ENCODE peak calls at places on chromosomes 5 and 9, in nine cellular contexts. One of them, this sample, is unnamed.

GRCh38 chr5:17154211-17154996 is 63.0 kb upstream of the BASP1 start:
- DNase-seq in BJ: peak
- DNase-seq in fibroblast of the conjunctiva: no peak
- DNase-seq in hypothalamus: no peak
- DNase-seq in endothelial cell: no peak
- DNase-seq in stimulated activated effector memory CD8-positive, alpha-beta T cell treated with anti-CD3 and anti-CD28 coated beads, Interleukin-12 subunit alpha, Interleukin-12 subunit beta, amount 100 ng/mL, for 72 hours: no peak
- DNase-seq in GM03348: peak
- DNase-seq in activated CD4-positive, alpha-beta memory T cell treated with anti-CD3 and anti-CD28 coated beads, Interleukin-2, amount 10 ng/mL, durations not matched to agents 7 days and 5 days: no peak
- DNase-seq in AG10803: peak
- DNase-seq in this sample: no peak

GRCh38 chr9:20379804-20380225 is 242.5 kb downstream of the MLLT3 start:
- DNase-seq in BJ: no peak
- DNase-seq in fibroblast of the conjunctiva: no peak
- DNase-seq in hypothalamus: no peak
- DNase-seq in endothelial cell: no peak
- DNase-seq in stimulated activated effector memory CD8-positive, alpha-beta T cell treated with anti-CD3 and anti-CD28 coated beads, Interleukin-12 subunit alpha, Interleukin-12 subunit beta, amount 100 ng/mL, for 72 hours: no peak
- DNase-seq in GM03348: no peak
- DNase-seq in activated CD4-positive, alpha-beta memory T cell treated with anti-CD3 and anti-CD28 coated beads, Interleukin-2, amount 10 ng/mL, durations not matched to agents 7 days and 5 days: no peak
- DNase-seq in AG10803: no peak
- DNase-seq in this sample: no peak

GRCh38 chr5:168706655-168707069 is 127.5 kb upstream of the PANK3 start:
- DNase-seq in BJ: no peak
- DNase-seq in fibroblast of the conjunctiva: no peak
- DNase-seq in hypothalamus: no peak
- DNase-seq in endothelial cell: peak
- DNase-seq in stimulated activated effector memory CD8-positive, alpha-beta T cell treated with anti-CD3 and anti-CD28 coated beads, Interleukin-12 subunit alpha, Interleukin-12 subunit beta, amount 100 ng/mL, for 72 hours: no peak
- DNase-seq in GM03348: no peak
- DNase-seq in activated CD4-positive, alpha-beta memory T cell treated with anti-CD3 and anti-CD28 coated beads, Interleukin-2, amount 10 ng/mL, durations not matched to agents 7 days and 5 days: no peak
- DNase-seq in AG10803: peak
- DNase-seq in this sample: no peak

GRCh38 chr9:85020791-85021190 is 351.3 kb downstream of the NTRK2 start:
- DNase-seq in BJ: no peak
- DNase-seq in fibroblast of the conjunctiva: no peak
- DNase-seq in hypothalamus: no peak
- DNase-seq in endothelial cell: no peak
- DNase-seq in stimulated activated effector memory CD8-positive, alpha-beta T cell treated with anti-CD3 and anti-CD28 coated beads, Interleukin-12 subunit alpha, Interleukin-12 subunit beta, amount 100 ng/mL, for 72 hours: no peak
- DNase-seq in GM03348: no peak
- DNase-seq in activated CD4-positive, alpha-beta memory T cell treated with anti-CD3 and anti-CD28 coated beads, Interleukin-2, amount 10 ng/mL, durations not matched to agents 7 days and 5 days: no peak
- DNase-seq in AG10803: no peak
- DNase-seq in this sample: no peak

GRCh38 chr5:58816181-58816731 is 233.4 kb downstream of the RAB3C start:
- DNase-seq in BJ: no peak
- DNase-seq in fibroblast of the conjunctiva: no peak
- DNase-seq in hypothalamus: no peak
- DNase-seq in endothelial cell: no peak
- DNase-seq in stimulated activated effector memory CD8-positive, alpha-beta T cell treated with anti-CD3 and anti-CD28 coated beads, Interleukin-12 subunit alpha, Interleukin-12 subunit beta, amount 100 ng/mL, for 72 hours: no peak
- DNase-seq in GM03348: no peak
- DNase-seq in activated CD4-positive, alpha-beta memory T cell treated with anti-CD3 and anti-CD28 coated beads, Interleukin-2, amount 10 ng/mL, durations not matched to agents 7 days and 5 days: no peak
- DNase-seq in AG10803: no peak
- DNase-seq in this sample: no peak

GRCh38 chr9:105439428-105439827 is 8.4 kb upstream of the FSD1L start:
- DNase-seq in BJ: no peak
- DNase-seq in fibroblast of the conjunctiva: no peak
- DNase-seq in hypothalamus: no peak
- DNase-seq in endothelial cell: no peak
- DNase-seq in stimulated activated effector memory CD8-positive, alpha-beta T cell treated with anti-CD3 and anti-CD28 coated beads, Interleukin-12 subunit alpha, Interleukin-12 subunit beta, amount 100 ng/mL, for 72 hours: no peak
- DNase-seq in GM03348: peak
- DNase-seq in activated CD4-positive, alpha-beta memory T cell treated with anti-CD3 and anti-CD28 coated beads, Interleukin-2, amount 10 ng/mL, durations not matched to agents 7 days and 5 days: no peak
- DNase-seq in AG10803: no peak
- DNase-seq in this sample: no peak

GRCh38 chr9:133634024-133634691 is 2.0 kb upstream of the DBH start:
- DNase-seq in BJ: no peak
- DNase-seq in fibroblast of the conjunctiva: no peak
- DNase-seq in hypothalamus: no peak
- DNase-seq in endothelial cell: no peak
- DNase-seq in stimulated activated effector memory CD8-positive, alpha-beta T cell treated with anti-CD3 and anti-CD28 coated beads, Interleukin-12 subunit alpha, Interleukin-12 subunit beta, amount 100 ng/mL, for 72 hours: no peak
- DNase-seq in GM03348: no peak
- DNase-seq in activated CD4-positive, alpha-beta memory T cell treated with anti-CD3 and anti-CD28 coated beads, Interleukin-2, amount 10 ng/mL, durations not matched to agents 7 days and 5 days: no peak
- DNase-seq in AG10803: no peak
- DNase-seq in this sample: no peak

GRCh38 chr5:142612388-142612787 is 73.5 kb downstream of the FGF1 start:
- DNase-seq in BJ: no peak
- DNase-seq in fibroblast of the conjunctiva: no peak
- DNase-seq in hypothalamus: no peak
- DNase-seq in endothelial cell: no peak
- DNase-seq in stimulated activated effector memory CD8-positive, alpha-beta T cell treated with anti-CD3 and anti-CD28 coated beads, Interleukin-12 subunit alpha, Interleukin-12 subunit beta, amount 100 ng/mL, for 72 hours: no peak
- DNase-seq in GM03348: no peak
- DNase-seq in activated CD4-positive, alpha-beta memory T cell treated with anti-CD3 and anti-CD28 coated beads, Interleukin-2, amount 10 ng/mL, durations not matched to agents 7 days and 5 days: no peak
- DNase-seq in AG10803: no peak
- DNase-seq in this sample: no peak

GRCh38 chr5:101678494-101679193 is 617.4 kb downstream of the SLCO4C1 start:
- DNase-seq in BJ: no peak
- DNase-seq in fibroblast of the conjunctiva: peak
- DNase-seq in hypothalamus: no peak
- DNase-seq in endothelial cell: peak
- DNase-seq in stimulated activated effector memory CD8-positive, alpha-beta T cell treated with anti-CD3 and anti-CD28 coated beads, Interleukin-12 subunit alpha, Interleukin-12 subunit beta, amount 100 ng/mL, for 72 hours: peak
- DNase-seq in GM03348: peak
- DNase-seq in activated CD4-positive, alpha-beta memory T cell treated with anti-CD3 and anti-CD28 coated beads, Interleukin-2, amount 10 ng/mL, durations not matched to agents 7 days and 5 days: peak
- DNase-seq in AG10803: peak
- DNase-seq in this sample: peak

GRCh38 chr9:88777498-88778312 is 213.6 kb upstream of the S1PR3 start:
- DNase-seq in BJ: no peak
- DNase-seq in fibroblast of the conjunctiva: no peak
- DNase-seq in hypothalamus: no peak
- DNase-seq in endothelial cell: peak
- DNase-seq in stimulated activated effector memory CD8-positive, alpha-beta T cell treated with anti-CD3 and anti-CD28 coated beads, Interleukin-12 subunit alpha, Interleukin-12 subunit beta, amount 100 ng/mL, for 72 hours: no peak
- DNase-seq in GM03348: no peak
- DNase-seq in activated CD4-positive, alpha-beta memory T cell treated with anti-CD3 and anti-CD28 coated beads, Interleukin-2, amount 10 ng/mL, durations not matched to agents 7 days and 5 days: no peak
- DNase-seq in AG10803: no peak
- DNase-seq in this sample: no peak

GRCh38 chr9:21968331-21969010 is 25.7 kb downstream of the CDKN2A start:
- DNase-seq in BJ: no peak
- DNase-seq in fibroblast of the conjunctiva: no peak
- DNase-seq in hypothalamus: no peak
- DNase-seq in endothelial cell: peak
- DNase-seq in stimulated activated effector memory CD8-positive, alpha-beta T cell treated with anti-CD3 and anti-CD28 coated beads, Interleukin-12 subunit alpha, Interleukin-12 subunit beta, amount 100 ng/mL, for 72 hours: no peak
- DNase-seq in GM03348: peak
- DNase-seq in activated CD4-positive, alpha-beta memory T cell treated with anti-CD3 and anti-CD28 coated beads, Interleukin-2, amount 10 ng/mL, durations not matched to agents 7 days and 5 days: no peak
- DNase-seq in AG10803: peak
- DNase-seq in this sample: no peak

GRCh38 chr9:85515021-85515420 is 226.7 kb downstream of the AGTPBP1 start:
- DNase-seq in BJ: no peak
- DNase-seq in fibroblast of the conjunctiva: no peak
- DNase-seq in hypothalamus: no peak
- DNase-seq in endothelial cell: no peak
- DNase-seq in stimulated activated effector memory CD8-positive, alpha-beta T cell treated with anti-CD3 and anti-CD28 coated beads, Interleukin-12 subunit alpha, Interleukin-12 subunit beta, amount 100 ng/mL, for 72 hours: no peak
- DNase-seq in GM03348: no peak
- DNase-seq in activated CD4-positive, alpha-beta memory T cell treated with anti-CD3 and anti-CD28 coated beads, Interleukin-2, amount 10 ng/mL, durations not matched to agents 7 days and 5 days: no peak
- DNase-seq in AG10803: no peak
- DNase-seq in this sample: no peak

GRCh38 chr9:133837644-133838597 is 99.8 kb upstream of the SARDH start:
- DNase-seq in BJ: no peak
- DNase-seq in fibroblast of the conjunctiva: no peak
- DNase-seq in hypothalamus: no peak
- DNase-seq in endothelial cell: no peak
- DNase-seq in stimulated activated effector memory CD8-positive, alpha-beta T cell treated with anti-CD3 and anti-CD28 coated beads, Interleukin-12 subunit alpha, Interleukin-12 subunit beta, amount 100 ng/mL, for 72 hours: no peak
- DNase-seq in GM03348: no peak
- DNase-seq in activated CD4-positive, alpha-beta memory T cell treated with anti-CD3 and anti-CD28 coated beads, Interleukin-2, amount 10 ng/mL, durations not matched to agents 7 days and 5 days: no peak
- DNase-seq in AG10803: no peak
- DNase-seq in this sample: no peak

GRCh38 chr5:97550164-97550563 is 367.1 kb upstream of the RIOK2 start:
- DNase-seq in BJ: no peak
- DNase-seq in fibroblast of the conjunctiva: no peak
- DNase-seq in hypothalamus: no peak
- DNase-seq in endothelial cell: no peak
- DNase-seq in stimulated activated effector memory CD8-positive, alpha-beta T cell treated with anti-CD3 and anti-CD28 coated beads, Interleukin-12 subunit alpha, Interleukin-12 subunit beta, amount 100 ng/mL, for 72 hours: no peak
- DNase-seq in GM03348: peak
- DNase-seq in activated CD4-positive, alpha-beta memory T cell treated with anti-CD3 and anti-CD28 coated beads, Interleukin-2, amount 10 ng/mL, durations not matched to agents 7 days and 5 days: no peak
- DNase-seq in AG10803: peak
- DNase-seq in this sample: no peak

GRCh38 chr9:76127637-76128036 is 237.2 kb downstream of the PCSK5 start:
- DNase-seq in BJ: no peak
- DNase-seq in fibroblast of the conjunctiva: no peak
- DNase-seq in hypothalamus: no peak
- DNase-seq in endothelial cell: no peak
- DNase-seq in stimulated activated effector memory CD8-positive, alpha-beta T cell treated with anti-CD3 and anti-CD28 coated beads, Interleukin-12 subunit alpha, Interleukin-12 subunit beta, amount 100 ng/mL, for 72 hours: no peak
- DNase-seq in GM03348: no peak
- DNase-seq in activated CD4-positive, alpha-beta memory T cell treated with anti-CD3 and anti-CD28 coated beads, Interleukin-2, amount 10 ng/mL, durations not matched to agents 7 days and 5 days: no peak
- DNase-seq in AG10803: no peak
- DNase-seq in this sample: no peak

GRCh38 chr5:97623441-97623840 is 440.4 kb upstream of the RIOK2 start:
- DNase-seq in BJ: no peak
- DNase-seq in fibroblast of the conjunctiva: no peak
- DNase-seq in hypothalamus: no peak
- DNase-seq in endothelial cell: no peak
- DNase-seq in stimulated activated effector memory CD8-positive, alpha-beta T cell treated with anti-CD3 and anti-CD28 coated beads, Interleukin-12 subunit alpha, Interleukin-12 subunit beta, amount 100 ng/mL, for 72 hours: no peak
- DNase-seq in GM03348: no peak
- DNase-seq in activated CD4-positive, alpha-beta memory T cell treated with anti-CD3 and anti-CD28 coated beads, Interleukin-2, amount 10 ng/mL, durations not matched to agents 7 days and 5 days: no peak
- DNase-seq in AG10803: no peak
- DNase-seq in this sample: no peak

GRCh38 chr9:114626415-114627029 is 15.4 kb downstream of the TMEM268 start:
- DNase-seq in BJ: no peak
- DNase-seq in fibroblast of the conjunctiva: no peak
- DNase-seq in hypothalamus: no peak
- DNase-seq in endothelial cell: no peak
- DNase-seq in stimulated activated effector memory CD8-positive, alpha-beta T cell treated with anti-CD3 and anti-CD28 coated beads, Interleukin-12 subunit alpha, Interleukin-12 subunit beta, amount 100 ng/mL, for 72 hours: no peak
- DNase-seq in GM03348: no peak
- DNase-seq in activated CD4-positive, alpha-beta memory T cell treated with anti-CD3 and anti-CD28 coated beads, Interleukin-2, amount 10 ng/mL, durations not matched to agents 7 days and 5 days: no peak
- DNase-seq in AG10803: no peak
- DNase-seq in this sample: no peak

GRCh38 chr5:116363780-116364179 is 210.8 kb downstream of the SEMA6A start:
- DNase-seq in BJ: no peak
- DNase-seq in fibroblast of the conjunctiva: no peak
- DNase-seq in hypothalamus: no peak
- DNase-seq in endothelial cell: no peak
- DNase-seq in stimulated activated effector memory CD8-positive, alpha-beta T cell treated with anti-CD3 and anti-CD28 coated beads, Interleukin-12 subunit alpha, Interleukin-12 subunit beta, amount 100 ng/mL, for 72 hours: no peak
- DNase-seq in GM03348: no peak
- DNase-seq in activated CD4-positive, alpha-beta memory T cell treated with anti-CD3 and anti-CD28 coated beads, Interleukin-2, amount 10 ng/mL, durations not matched to agents 7 days and 5 days: no peak
- DNase-seq in AG10803: no peak
- DNase-seq in this sample: no peak

GRCh38 chr9:123550797-123551196 is 194.8 kb downstream of the CRB2 start:
- DNase-seq in BJ: no peak
- DNase-seq in fibroblast of the conjunctiva: no peak
- DNase-seq in hypothalamus: no peak
- DNase-seq in endothelial cell: no peak
- DNase-seq in stimulated activated effector memory CD8-positive, alpha-beta T cell treated with anti-CD3 and anti-CD28 coated beads, Interleukin-12 subunit alpha, Interleukin-12 subunit beta, amount 100 ng/mL, for 72 hours: no peak
- DNase-seq in GM03348: no peak
- DNase-seq in activated CD4-positive, alpha-beta memory T cell treated with anti-CD3 and anti-CD28 coated beads, Interleukin-2, amount 10 ng/mL, durations not matched to agents 7 days and 5 days: no peak
- DNase-seq in AG10803: no peak
- DNase-seq in this sample: no peak

GRCh38 chr9:109466623-109467590 is 31.2 kb downstream of the PTPN3 start:
- DNase-seq in BJ: no peak
- DNase-seq in fibroblast of the conjunctiva: no peak
- DNase-seq in hypothalamus: no peak
- DNase-seq in endothelial cell: no peak
- DNase-seq in stimulated activated effector memory CD8-positive, alpha-beta T cell treated with anti-CD3 and anti-CD28 coated beads, Interleukin-12 subunit alpha, Interleukin-12 subunit beta, amount 100 ng/mL, for 72 hours: no peak
- DNase-seq in GM03348: no peak
- DNase-seq in activated CD4-positive, alpha-beta memory T cell treated with anti-CD3 and anti-CD28 coated beads, Interleukin-2, amount 10 ng/mL, durations not matched to agents 7 days and 5 days: no peak
- DNase-seq in AG10803: no peak
- DNase-seq in this sample: no peak

GRCh38 chr5:79273341-79273740 is 37.4 kb downstream of the JMY start:
- DNase-seq in BJ: no peak
- DNase-seq in fibroblast of the conjunctiva: no peak
- DNase-seq in hypothalamus: no peak
- DNase-seq in endothelial cell: no peak
- DNase-seq in stimulated activated effector memory CD8-positive, alpha-beta T cell treated with anti-CD3 and anti-CD28 coated beads, Interleukin-12 subunit alpha, Interleukin-12 subunit beta, amount 100 ng/mL, for 72 hours: no peak
- DNase-seq in GM03348: no peak
- DNase-seq in activated CD4-positive, alpha-beta memory T cell treated with anti-CD3 and anti-CD28 coated beads, Interleukin-2, amount 10 ng/mL, durations not matched to agents 7 days and 5 days: no peak
- DNase-seq in AG10803: no peak
- DNase-seq in this sample: no peak

GRCh38 chr5:78610633-78611032 is 37.9 kb downstream of the LHFPL2 start:
- DNase-seq in BJ: no peak
- DNase-seq in fibroblast of the conjunctiva: no peak
- DNase-seq in hypothalamus: no peak
- DNase-seq in endothelial cell: no peak
- DNase-seq in stimulated activated effector memory CD8-positive, alpha-beta T cell treated with anti-CD3 and anti-CD28 coated beads, Interleukin-12 subunit alpha, Interleukin-12 subunit beta, amount 100 ng/mL, for 72 hours: no peak
- DNase-seq in GM03348: no peak
- DNase-seq in activated CD4-positive, alpha-beta memory T cell treated with anti-CD3 and anti-CD28 coated beads, Interleukin-2, amount 10 ng/mL, durations not matched to agents 7 days and 5 days: no peak
- DNase-seq in AG10803: no peak
- DNase-seq in this sample: no peak

GRCh38 chr5:67983251-67983941 is 232.2 kb upstream of the PIK3R1 start:
- DNase-seq in BJ: peak
- DNase-seq in fibroblast of the conjunctiva: peak
- DNase-seq in hypothalamus: no peak
- DNase-seq in endothelial cell: no peak
- DNase-seq in stimulated activated effector memory CD8-positive, alpha-beta T cell treated with anti-CD3 and anti-CD28 coated beads, Interleukin-12 subunit alpha, Interleukin-12 subunit beta, amount 100 ng/mL, for 72 hours: no peak
- DNase-seq in GM03348: peak
- DNase-seq in activated CD4-positive, alpha-beta memory T cell treated with anti-CD3 and anti-CD28 coated beads, Interleukin-2, amount 10 ng/mL, durations not matched to agents 7 days and 5 days: no peak
- DNase-seq in AG10803: peak
- DNase-seq in this sample: no peak

GRCh38 chr9:111955048-111955447 is 58.4 kb downstream of the UGCG start:
- DNase-seq in BJ: no peak
- DNase-seq in fibroblast of the conjunctiva: no peak
- DNase-seq in hypothalamus: no peak
- DNase-seq in endothelial cell: no peak
- DNase-seq in stimulated activated effector memory CD8-positive, alpha-beta T cell treated with anti-CD3 and anti-CD28 coated beads, Interleukin-12 subunit alpha, Interleukin-12 subunit beta, amount 100 ng/mL, for 72 hours: no peak
- DNase-seq in GM03348: no peak
- DNase-seq in activated CD4-positive, alpha-beta memory T cell treated with anti-CD3 and anti-CD28 coated beads, Interleukin-2, amount 10 ng/mL, durations not matched to agents 7 days and 5 days: no peak
- DNase-seq in AG10803: no peak
- DNase-seq in this sample: no peak

GRCh38 chr9:129968690-129969485 is 74.1 kb downstream of the FNBP1 start:
- DNase-seq in BJ: peak
- DNase-seq in fibroblast of the conjunctiva: peak
- DNase-seq in hypothalamus: no peak
- DNase-seq in endothelial cell: no peak
- DNase-seq in stimulated activated effector memory CD8-positive, alpha-beta T cell treated with anti-CD3 and anti-CD28 coated beads, Interleukin-12 subunit alpha, Interleukin-12 subunit beta, amount 100 ng/mL, for 72 hours: no peak
- DNase-seq in GM03348: peak
- DNase-seq in activated CD4-positive, alpha-beta memory T cell treated with anti-CD3 and anti-CD28 coated beads, Interleukin-2, amount 10 ng/mL, durations not matched to agents 7 days and 5 days: no peak
- DNase-seq in AG10803: peak
- DNase-seq in this sample: peak

GRCh38 chr5:73236541-73237128 is 63.6 kb downstream of the TMEM174 start:
- DNase-seq in BJ: no peak
- DNase-seq in fibroblast of the conjunctiva: no peak
- DNase-seq in hypothalamus: no peak
- DNase-seq in endothelial cell: no peak
- DNase-seq in stimulated activated effector memory CD8-positive, alpha-beta T cell treated with anti-CD3 and anti-CD28 coated beads, Interleukin-12 subunit alpha, Interleukin-12 subunit beta, amount 100 ng/mL, for 72 hours: no peak
- DNase-seq in GM03348: no peak
- DNase-seq in activated CD4-positive, alpha-beta memory T cell treated with anti-CD3 and anti-CD28 coated beads, Interleukin-2, amount 10 ng/mL, durations not matched to agents 7 days and 5 days: no peak
- DNase-seq in AG10803: no peak
- DNase-seq in this sample: no peak

This sample was measured in sigmoid colon.